ENCODE peak calls at places on chromosomes 2 and 18, in five cellular contexts. S, A, K, O and U are unnamed samples. For H3K36me3, the result is how much of the 10 kb centered on the place peaks cover.

GRCh38 chr2:96773922-96774321 is 13.2 kb downstream of the CNNM4 start:
- DNase-seq in S (peak), A (peak), K (no peak), O (no peak), U (no peak)

GRCh38 chr2:237315170-237315880 is 98.6 kb downstream of the COL6A3 start:
- DNase-seq in S (no peak), A (no peak), K (peak), O (peak), U (no peak)

GRCh38 chr18:10169064-10169562 is 255.3 kb downstream of the VAPA start:
- DNase-seq in S (no peak), A (no peak), K (no peak), O (peak), U (no peak)

GRCh38 chr2:236343400-236344161 is 79.4 kb upstream of the ASB18 start:
- DNase-seq in S (peak), A (no peak), K (no peak), O (peak), U (peak)

GRCh38 chr18:36298113-36298701 is 694 bp downstream of the FHOD3 start:
- DNase-seq in S (peak), A (peak), K (no peak), O (peak), U (peak)

GRCh38 chr2:180675170-180675569 is 305.2 kb upstream of the UBE2E3 start:
- DNase-seq in S (no peak), A (no peak), K (no peak), O (no peak), U (no peak)

GRCh38 chr2:42153944-42154593 is 15.1 kb upstream of the EML4 start:
- DNase-seq in S (no peak), A (no peak), K (no peak), O (no peak), U (no peak)

GRCh38 chr18:48839819-48840490 is 110.8 kb downstream of the SMAD7 start:
- DNase-seq in S (no peak), A (no peak), K (peak), O (no peak), U (no peak)

GRCh38 chr2:144114761-144115160 is 405.2 kb downstream of the ZEB2 start:
- DNase-seq in S (no peak), A (no peak), K (no peak), O (peak), U (no peak)

GRCh38 chr2:220619525-220620267 is 952.4 kb downstream of the EPHA4 start:
- DNase-seq in S (no peak), A (no peak), K (no peak), O (peak), U (no peak)

GRCh38 chr18:57728941-57729511 is 74.1 kb downstream of the ATP8B1 start:
- DNase-seq in S (no peak), A (no peak), K (no peak), O (peak), U (peak)

GRCh38 chr2:239732666-239733010 is 292.5 kb downstream of the NDUFA10 start:
- DNase-seq in S (no peak), A (no peak), K (no peak), O (no peak), U (no peak)

GRCh38 chr2:230473378-230473777 is 57.4 kb downstream of the SP100 start:
- DNase-seq in S (no peak), A (no peak), K (no peak), O (peak), U (no peak)

GRCh38 chr18:939958-940357 is 35.3 kb downstream of the ADCYAP1 start:
- DNase-seq in S (no peak), A (no peak), K (no peak), O (no peak), U (no peak)

GRCh38 chr18:70207181-70207580 is 1.7 kb upstream of the RTTN start:
- DNase-seq in S (peak), A (no peak), K (no peak), O (no peak), U (no peak)

GRCh38 chr18:11040823-11041712 is 108.3 kb downstream of the PIEZO2 start:
- DNase-seq in S (peak), A (no peak), K (no peak), O (peak), U (no peak)

GRCh38 chr2:188378551-188378950 is 86.9 kb downstream of the GULP1 start:
- DNase-seq in S (no peak), A (no peak), K (no peak), O (no peak), U (no peak)

GRCh38 chr18:63867368-63867767 is 20.1 kb upstream of the SERPINB2 start:
- DNase-seq in S (no peak), A (no peak), K (no peak), O (peak), U (no peak)

GRCh38 chr2:196927318-196928225 is 1.1 kb upstream of the PGAP1 start:
- DNase-seq in S (no peak), A (peak), K (no peak), O (peak), U (no peak)

GRCh38 chr2:12613137-12613912 is 103.4 kb upstream of the TRIB2 start:
- DNase-seq in S (no peak), A (no peak), K (no peak), O (no peak), U (no peak)

GRCh38 chr2:46389417-46389916 is 89.9 kb upstream of the TMEM247 start:
- DNase-seq in S (peak), A (no peak), K (no peak), O (peak), U (peak)

GRCh38 chr2:73971722-73972121 is 13.0 kb upstream of the TET3 start:
- DNase-seq in S (no peak), A (no peak), K (no peak), O (no peak), U (no peak)

GRCh38 chr2:106095478-106096392 is 98.4 kb downstream of the UXS1 start:
- DNase-seq in S (peak), A (no peak), K (no peak), O (no peak), U (no peak)

GRCh38 chr18:79395761-79396404 is at the start of gene NFATC1:
- DNase-seq in S (peak), A (no peak), K (peak), O (peak), U (no peak)

GRCh38 chr2:115880558-115880957 is 1438.1 kb downstream of the DPP10 start:
- DNase-seq in S (no peak), A (no peak), K (no peak), O (no peak), U (no peak)

GRCh38 chr2:116510117-116510671 is 1304.3 kb upstream of the DDX18 start:
- DNase-seq in S (peak), A (no peak), K (no peak), O (peak), U (no peak)

GRCh38 chr2:175002547-175003274 is 2.5 kb downstream of the CHN1 start:
- DNase-seq in S (no peak), A (no peak), K (no peak), O (no peak), U (no peak)

GRCh38 chr2:78202366-78202765 is 680.2 kb upstream of the LRRTM4 start:
- DNase-seq in S (no peak), A (no peak), K (no peak), O (no peak), U (no peak)

GRCh38 chr2:64470071-64470470 is 16.1 kb downstream of the LGALSL start:
- DNase-seq in S (no peak), A (no peak), K (no peak), O (no peak), U (no peak)

GRCh38 chr18:21453512-21453862 is 147.0 kb downstream of the ESCO1 start:
- DNase-seq in S (no peak), A (no peak), K (no peak), O (no peak), U (no peak)

GRCh38 chr2:218256612-218257350 is 4.0 kb upstream of the GPBAR1 start:
- DNase-seq in S (no peak), A (no peak), K (no peak), O (no peak), U (no peak)

GRCh38 chr2:201396595-201396994 is 39.5 kb upstream of the FLACC1 start:
- DNase-seq in S (no peak), A (no peak), K (no peak), O (no peak), U (no peak)

GRCh38 chr2:20568501-20569463 is 82.1 kb downstream of the HS1BP3 start:
- DNase-seq in S (no peak), A (no peak), K (peak), O (peak), U (no peak)

GRCh38 chr2:69411120-69411519 is 24.1 kb upstream of the GFPT1 start:
- DNase-seq in S (no peak), A (no peak), K (no peak), O (no peak), U (no peak)

DNA sequence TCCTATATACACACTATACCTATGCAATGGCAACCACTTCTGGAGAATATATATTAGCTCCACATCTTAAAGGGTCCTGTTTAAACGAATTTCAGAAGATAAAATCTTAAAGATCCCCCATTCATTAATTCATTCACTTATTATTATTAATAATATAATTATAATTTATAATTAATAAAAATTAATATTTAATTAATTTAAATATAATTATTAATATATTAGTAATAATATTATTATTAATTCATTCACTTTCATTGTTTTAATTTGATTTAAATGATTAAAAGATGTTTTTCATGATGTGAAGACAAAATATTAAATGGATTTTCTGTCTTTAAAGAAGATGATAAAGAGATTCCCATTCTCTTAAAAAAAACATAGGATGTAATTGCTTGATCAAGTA is 21.1 kb downstream of the NFU1 start:
- DNase-seq in S (no peak), A (no peak), K (no peak), O (no peak), U (no peak)
- H3K36me3 ChIP-seq in S (under half), A (under half), K (half or more), O (under half), U (under half)

GRCh38 chr2:134955744-134956143 is 37.1 kb downstream of the CCNT2 start:
- DNase-seq in S (no peak), A (no peak), K (no peak), O (no peak), U (no peak)

GRCh38 chr2:134954065-134954464 is 35.4 kb downstream of the CCNT2 start:
- DNase-seq in S (no peak), A (no peak), K (no peak), O (no peak), U (no peak)

GRCh38 chr2:134957477-134957876 is 38.9 kb downstream of the CCNT2 start:
- DNase-seq in S (no peak), A (no peak), K (no peak), O (no peak), U (no peak)
- H3K36me3 ChIP-seq in S (under half), A (under half), K (half or more), O (under half), U (under half)

DNA sequence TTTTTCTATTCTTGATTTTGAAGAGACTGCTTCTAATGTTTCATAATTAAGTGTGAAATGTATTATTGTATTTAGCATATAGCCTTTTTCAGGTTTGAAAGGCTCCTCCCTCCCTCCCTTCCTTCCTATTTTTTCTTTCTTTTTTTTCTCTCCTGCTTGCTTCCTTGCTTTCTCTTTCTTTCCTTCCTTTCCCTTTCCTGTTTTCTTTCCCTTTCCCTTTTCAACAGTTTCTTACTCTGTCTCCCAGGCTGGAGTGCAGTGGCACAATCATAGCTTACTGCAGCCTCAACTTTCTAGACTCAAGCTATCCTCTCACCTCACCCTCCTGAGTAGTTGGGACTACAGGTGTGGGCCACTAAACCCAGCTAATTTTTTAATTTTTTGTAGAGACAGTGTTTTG is 44.6 kb downstream of the RMDN2 start:
- DNase-seq in S (no peak), A (no peak), K (no peak), O (no peak), U (no peak)
- H3K36me3 ChIP-seq in S (under half), A (under half), K (under half), O (under half), U (under half)

GRCh38 chr2:128307595-128307994 is 11.1 kb downstream of the HS6ST1 start:
- DNase-seq in S (peak), A (no peak), K (peak), O (no peak), U (no peak)
- H3K36me3 ChIP-seq in S (half or more), A (under half), K (under half), O (under half), U (under half)

GRCh38 chr18:22956226-22956625 is 23.1 kb downstream of the RBBP8 start:
- DNase-seq in S (no peak), A (no peak), K (no peak), O (no peak), U (no peak)

GRCh38 chr18:22964722-22965121 is 31.6 kb downstream of the RBBP8 start:
- DNase-seq in S (no peak), A (no peak), K (no peak), O (no peak), U (no peak)

GRCh38 chr18:22962004-22962403 is 28.9 kb downstream of the RBBP8 start:
- DNase-seq in S (no peak), A (no peak), K (no peak), O (no peak), U (no peak)

GRCh38 chr18:22964116-22964515 is 31.0 kb downstream of the RBBP8 start:
- DNase-seq in S (no peak), A (no peak), K (no peak), O (no peak), U (no peak)

DNA sequence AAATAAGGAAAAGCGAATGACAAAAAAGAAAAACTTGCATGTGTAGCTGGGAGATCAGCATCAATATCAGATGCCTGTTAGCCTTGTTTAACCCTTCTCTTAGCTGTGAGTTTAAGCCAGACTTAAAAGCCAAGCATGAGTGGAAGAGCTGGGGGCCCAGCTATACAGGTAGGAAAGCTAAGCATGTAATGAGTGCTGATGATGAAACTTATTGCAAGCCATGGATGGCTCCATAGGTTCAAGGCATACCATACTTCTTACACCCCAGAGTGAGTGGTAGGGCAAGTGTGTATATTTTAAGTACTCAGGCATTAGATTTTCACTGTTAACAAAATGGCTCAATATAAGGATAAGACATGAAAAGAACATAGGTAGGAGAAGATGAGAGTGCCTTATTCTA is 28.0 kb downstream of the RBBP8 start:
- DNase-seq in S (no peak), A (no peak), K (no peak), O (no peak), U (no peak)
- H3K36me3 ChIP-seq in S (under half), A (under half), K (under half), O (under half), U (under half)